ENCODE peak calls at places on chromosomes 2 and 18, in nine cellular contexts. L, A, T, D, J, W, S, N and E are unnamed samples.
A peak's percentile ranks its signal among the peaks of the same experiment; 100 is the strongest.

GRCh38 chr2:38386377-38386776 is 9.3 kb upstream of the ATL2 start:
- DNase-seq in T (no peak), S (no peak), W (no peak), L (no peak), A (no peak), J (no peak), D (no peak), N (no peak), E (no peak)

GRCh38 chr2:154827286-154827685 is 128.8 kb downstream of the KCNJ3 start:
- DNase-seq in A (no peak), T (no peak), D (no peak), J (no peak), S (no peak), L (no peak), W (no peak), N (no peak), E (no peak)

GRCh38 chr2:88590998-88591613 is 36.2 kb downstream of the EIF2AK3 start:
- DNase-seq in L (no peak), S (peak; percentile 73), J (peak; percentile 83), A (peak; percentile 77), T (no peak), W (no peak), D (peak; percentile 40), N (peak; percentile 80), E (peak; percentile 25)

GRCh38 chr2:144372484-144373195 is 147.3 kb downstream of the ZEB2 start:
- DNase-seq in L (no peak), J (no peak), N (peak; percentile 51), T (no peak), W (no peak), S (no peak), D (no peak), A (no peak), E (no peak)

GRCh38 chr2:207468504-207468903 is 61.3 kb upstream of the CREB1 start:
- DNase-seq in J (no peak), S (no peak), L (no peak), W (no peak), N (no peak), D (no peak), A (no peak), T (no peak), E (no peak)

GRCh38 chr2:30500699-30501098 is 53.7 kb downstream of the LCLAT1 start:
- DNase-seq in A (no peak), T (no peak), N (no peak), D (no peak), S (no peak), L (no peak), J (no peak), W (no peak), E (no peak)

GRCh38 chr2:8543412-8544167 is 138.3 kb upstream of the ID2 start:
- DNase-seq in J (peak; percentile 96), T (peak; percentile 79), S (peak; percentile 79), A (no peak), W (peak; percentile 90), N (peak; percentile 73), L (no peak), D (no peak), E (peak; percentile 34)

GRCh38 chr2:81894451-81894990 is 1590.0 kb upstream of the LRRTM1 start:
- DNase-seq in L (no peak), D (no peak), T (no peak), S (no peak), A (peak; percentile 37), J (no peak), W (no peak), N (no peak), E (no peak)

GRCh38 chr2:42846026-42846425 is 53.6 kb upstream of the HAAO start:
- DNase-seq in N (no peak), D (no peak), L (no peak), T (no peak), S (no peak), J (no peak), W (peak; percentile 57), A (no peak), E (no peak)

GRCh38 chr2:56741601-56742102 is 557.9 kb downstream of the CCDC85A start:
- DNase-seq in T (peak; percentile 37), W (peak; percentile 63), J (no peak), N (peak; percentile 96), L (no peak), A (peak; percentile 63), S (no peak), D (no peak), E (peak; percentile 95)

GRCh38 chr2:191012845-191013616 is 940 bp downstream of the STAT1 start:
- DNase-seq in J (no peak), D (no peak), L (no peak), S (no peak), W (no peak), T (no peak), A (no peak), N (peak; percentile 51), E (no peak)

GRCh38 chr2:67625178-67625577 is 228.0 kb downstream of the ETAA1 start:
- DNase-seq in D (no peak), W (no peak), S (no peak), L (no peak), A (no peak), J (no peak), T (no peak), N (peak; percentile 64), E (no peak)

GRCh38 chr2:49677227-49677626 is 522.9 kb upstream of the FSHR start:
- DNase-seq in A (no peak), W (no peak), L (no peak), J (no peak), S (no peak), N (no peak), T (no peak), D (no peak), E (no peak)

GRCh38 chr2:8086342-8086741 is 595.5 kb upstream of the ID2 start:
- DNase-seq in J (no peak), W (no peak), A (no peak), N (peak; percentile 33), S (no peak), D (no peak), L (no peak), T (no peak), E (no peak)

GRCh38 chr2:8500124-8501054 is 181.5 kb upstream of the ID2 start:
- DNase-seq in J (no peak), D (peak; percentile 74), S (no peak), A (no peak), N (no peak), T (no peak), L (no peak), W (peak; percentile 39), E (peak; percentile 6)

GRCh38 chr2:186641807-186642321 is 52.0 kb upstream of the FAM171B start:
- DNase-seq in D (peak; percentile 51), T (no peak), J (peak; percentile 76), A (peak; percentile 76), L (no peak), S (peak; percentile 72), W (no peak), N (peak; percentile 88), E (peak; percentile 26)

GRCh38 chr2:30147196-30147714 is 448 bp downstream of the YPEL5 start:
- DNase-seq in L (no peak), W (no peak), D (no peak), T (no peak), S (no peak), A (no peak), J (no peak), N (no peak), E (no peak)

DNA sequence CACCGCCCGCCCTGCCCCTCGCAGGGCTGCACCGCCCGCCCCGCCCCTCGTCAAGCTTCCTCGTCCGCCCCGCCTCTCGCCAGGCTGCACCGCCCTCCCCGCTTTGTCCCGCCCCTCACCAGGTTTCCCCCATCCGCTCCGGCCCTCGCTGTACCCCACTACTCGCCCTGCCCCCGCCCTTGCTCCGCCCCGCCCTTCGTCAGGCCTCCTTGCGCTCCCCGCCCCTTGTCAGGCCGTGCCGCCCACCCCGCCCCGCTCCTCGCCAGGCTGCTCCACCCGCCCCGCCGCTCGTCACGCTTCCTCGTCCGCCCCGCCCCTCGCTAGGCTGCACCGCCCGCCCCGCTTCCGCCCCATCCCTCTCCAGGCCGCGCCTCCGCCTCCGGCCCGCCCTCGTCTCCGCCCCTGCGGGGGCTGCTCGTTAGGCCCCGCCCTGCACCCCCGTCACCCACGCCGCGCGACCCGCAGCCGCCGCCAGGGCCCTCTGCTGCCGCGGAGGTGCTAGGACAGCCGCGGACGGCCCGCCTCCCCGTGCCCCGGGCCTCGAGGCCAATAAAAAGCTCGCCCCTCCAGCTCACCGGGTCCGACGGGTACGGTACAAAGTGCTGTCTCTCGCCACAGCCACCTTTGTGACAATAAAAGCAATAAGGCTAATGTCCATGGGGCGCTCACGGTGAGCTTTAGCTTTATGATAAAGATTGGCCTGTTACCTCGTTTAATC is 574 bp upstream of the DNPEP start:
- DNase-seq in D (peak; percentile 96), S (peak; percentile 98), L (peak; percentile 100), W (peak; percentile 99), A (peak; percentile 94), T (peak; percentile 99), J (peak; percentile 98), N (peak; percentile 95), E (peak; percentile 92)
- H3K4me3 ChIP-seq in D (peak overlapping the region; percentile 89), S (peak overlapping the region; percentile 68), L (peak overlapping the region; percentile 86), W (peak overlapping the region; percentile 67), A (peak overlapping the region; percentile 1), T (peak overlapping the region; percentile 89), J (peak overlapping the region; percentile 56), N (peak overlapping the region; percentile 28), E (peak overlapping the region; percentile 44)

DNA sequence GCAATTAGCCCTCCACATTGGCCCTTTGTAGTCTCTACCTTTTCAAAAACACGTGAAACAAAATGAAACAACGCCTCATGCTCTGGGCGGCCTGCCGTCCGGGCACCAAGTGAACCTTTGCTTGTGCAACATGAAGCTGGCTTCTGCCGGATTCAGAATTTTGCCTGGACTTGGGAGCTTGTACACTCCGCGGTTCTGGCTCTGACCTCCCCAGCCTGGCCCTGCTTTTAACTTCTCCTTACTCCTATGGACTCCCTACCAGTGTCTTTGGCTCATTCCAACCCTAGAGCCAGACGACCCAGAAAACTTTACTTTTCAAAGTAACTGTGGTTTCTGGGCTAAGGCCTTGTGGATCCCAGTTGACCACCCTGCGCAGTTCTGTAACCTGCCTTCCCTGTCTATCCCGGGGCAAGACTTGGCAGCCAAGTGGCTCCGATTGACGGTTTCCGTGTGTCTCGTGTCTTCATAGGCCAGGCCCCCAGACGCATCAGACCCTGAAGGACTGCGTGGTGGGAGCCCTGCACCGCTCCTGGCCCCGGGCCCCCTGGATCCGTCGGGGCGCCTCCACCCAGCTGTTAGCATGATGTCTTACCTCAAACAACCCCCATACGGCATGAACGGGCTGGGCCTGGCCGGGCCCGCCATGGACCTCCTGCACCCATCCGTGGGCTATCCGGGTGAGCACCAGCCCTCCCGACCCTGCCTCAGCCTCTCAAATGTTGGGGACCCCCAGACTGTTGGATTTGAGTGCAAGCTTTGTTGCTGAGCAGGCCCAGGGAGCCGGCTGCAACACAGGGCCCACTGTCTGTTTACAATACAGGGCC is 2.0 kb downstream of the OTX1 start:
- DNase-seq in D (no peak), S (no peak), T (no peak), J (no peak), L (no peak), A (peak; percentile 18), N (no peak), W (no peak), E (no peak)
- H3K4me3 ChIP-seq in D (no peak overlapping the region), S (no peak overlapping the region), T (no peak overlapping the region), J (no peak overlapping the region), L (no peak overlapping the region), A (no peak overlapping the region), N (no peak overlapping the region), W (no peak overlapping the region), E (no peak overlapping the region)

GRCh38 chr18:59867337-59868104 is 32.3 kb upstream of the PMAIP1 start:
- DNase-seq in A (no peak), J (no peak), T (no peak), L (no peak), D (no peak), N (no peak), S (no peak), W (no peak), E (no peak)
- H3K4me3 ChIP-seq in A (no peak overlapping the region), J (no peak overlapping the region), T (no peak overlapping the region), L (no peak overlapping the region), D (no peak overlapping the region), N (no peak overlapping the region), S (no peak overlapping the region), W (no peak overlapping the region), E (no peak overlapping the region)

GRCh38 chr2:204315236-204315662 is 230.0 kb upstream of the PARD3B start:
- DNase-seq in J (no peak), L (no peak), S (no peak), N (no peak), W (no peak), T (no peak), D (no peak), A (no peak), E (no peak)
- H3K4me3 ChIP-seq in J (no peak overlapping the region), L (no peak overlapping the region), S (no peak overlapping the region), N (no peak overlapping the region), W (peak overlapping the region; percentile 23), T (peak overlapping the region; percentile 8), D (no peak overlapping the region), A (no peak overlapping the region), E (no peak overlapping the region)